ENCODE peak calls at places on chromosome 20, in four cellular contexts. E is GM23338, M is astrocyte of the cerebellum, L is adrenal gland. C is an unnamed sample.
A peak's percentile ranks its signal among the peaks of the same experiment; 100 is the strongest.

GRCh38 chr20:19964289-19965263 is 52.6 kb upstream of the NAA20 start:
- DNase-seq in M (peak; percentile 66), E (no peak), L (peak; percentile 70), C (peak; percentile 96)

GRCh38 chr20:39874049-39874893 is 814.8 kb downstream of the MAFB start:
- DNase-seq in M (peak; percentile 52), L (peak; percentile 93), E (peak; percentile 96), C (peak; percentile 74)

GRCh38 chr20:10177326-10177725 is 41.3 kb upstream of the SNAP25 start:
- DNase-seq in E (no peak), M (peak; percentile 82), L (no peak), C (no peak)

GRCh38 chr20:62123450-62124118 is 1.3 kb downstream of the LSM14B start:
- DNase-seq in L (no peak), E (peak; percentile 41), M (no peak), C (no peak)

GRCh38 chr20:5636841-5637240 is 113.4 kb upstream of the SHLD1 start:
- DNase-seq in L (no peak), M (no peak), E (no peak), C (no peak)

GRCh38 chr20:33796263-33796906 is 14.8 kb upstream of the CHMP4B start:
- DNase-seq in E (peak; percentile 31), M (no peak), L (no peak), C (no peak)

GRCh38 chr20:46696791-46697279 is 7.6 kb upstream of the TP53RK start:
- DNase-seq in E (no peak), M (no peak), L (no peak), C (no peak)

GRCh38 chr20:35698298-35699126 is 640 bp downstream of the NFS1 start:
- DNase-seq in E (peak; percentile 44), M (no peak), L (peak; percentile 27), C (no peak)

GRCh38 chr20:43925215-43925614 is 10.6 kb downstream of the TOX2 start:
- DNase-seq in E (no peak), M (no peak), L (no peak), C (no peak)

GRCh38 chr20:37757550-37757949 is 63.7 kb downstream of the CTNNBL1 start:
- DNase-seq in E (peak; percentile 16), M (no peak), L (no peak), C (no peak)

GRCh38 chr20:16759161-16759523 is 11.0 kb downstream of the OTOR start:
- DNase-seq in M (no peak), L (no peak), E (no peak), C (no peak)

GRCh38 chr20:47007826-47008655 is 113.4 kb downstream of the EYA2 start:
- DNase-seq in M (no peak), E (no peak), L (no peak), C (no peak)

GRCh38 chr20:32527447-32528055 is 57.6 kb downstream of the NOL4L start:
- DNase-seq in L (no peak), E (no peak), M (no peak), C (no peak)

GRCh38 chr20:53080969-53081871 is 109.1 kb downstream of the TSHZ2 start:
- DNase-seq in L (peak; percentile 32), E (no peak), M (no peak), C (no peak)

GRCh38 chr20:50541606-50542041 is 31.4 kb downstream of the PTPN1 start:
- DNase-seq in M (no peak), E (no peak), L (no peak), C (no peak)
- H3K4me3 ChIP-seq in M (no peak overlapping the region), E (no peak overlapping the region), L (no peak overlapping the region), C (no peak overlapping the region)

DNA sequence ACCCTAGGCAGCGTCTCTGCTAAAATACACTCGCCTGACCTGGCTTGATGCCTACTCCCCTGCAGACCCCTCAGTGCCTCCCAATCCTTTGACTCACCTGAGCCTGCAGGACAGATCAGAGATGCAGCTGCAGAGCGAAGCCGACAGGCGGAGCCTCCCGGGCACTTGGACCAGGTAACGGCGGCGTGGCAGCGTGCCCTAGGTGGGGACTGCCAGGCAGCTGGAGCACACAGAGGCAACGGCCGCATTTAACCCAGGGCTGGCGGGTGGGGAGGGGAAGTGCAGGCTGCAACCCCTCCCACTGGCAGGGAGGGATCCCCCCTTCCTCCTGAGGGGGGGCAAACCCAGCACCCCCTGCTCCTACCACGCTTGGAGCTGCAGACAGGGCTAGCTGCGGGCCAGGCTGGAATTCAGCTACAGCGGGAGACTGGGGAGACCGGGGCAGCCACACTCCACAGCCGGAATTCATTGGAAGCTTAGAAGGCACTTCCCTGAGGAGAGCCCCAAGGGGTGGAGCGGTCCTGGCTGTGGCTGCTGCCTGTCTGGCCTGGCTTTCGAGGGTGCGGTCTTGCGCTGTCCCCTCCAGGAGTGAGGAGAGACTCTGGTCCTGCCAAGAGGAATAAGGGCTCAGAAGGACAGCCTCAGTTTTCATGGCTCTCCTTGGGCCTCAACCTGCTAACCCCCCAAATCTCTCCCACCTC is at the start of gene MATN4:
- DNase-seq in L (no peak), E (peak; percentile 65), M (no peak), C (no peak)
- TF ChIP-seq CTCF in L (no peak), E (no peak), M (no peak), C (no peak)

GRCh38 chr20:58839991-58840747 is 10.5 kb downstream of the GNAS-AS1 start:
- DNase-seq in E (peak; percentile 57), L (no peak), M (no peak), C (no peak)
- H3K4me3 ChIP-seq in E (peak overlapping the region; percentile 90), L (no peak overlapping the region), M (peak overlapping the region; percentile 12), C (peak overlapping the region; percentile 8)

GRCh38 chr20:57526885-57527566 is 2.1 kb upstream of the CTCFL start:
- DNase-seq in L (no peak), M (no peak), E (no peak), C (no peak)
- TF ChIP-seq CTCF in L (no peak), M (no peak), E (no peak), C (no peak)

GRCh38 chr20:63519765-63520593 is 586 bp upstream of the PPDPF start:
- DNase-seq in E (peak; percentile 86), M (no peak), L (no peak), C (no peak)

GRCh38 chr20:63518351-63518861 is 2.2 kb upstream of the PPDPF start:
- DNase-seq in L (no peak), M (no peak), E (no peak), C (no peak)

GRCh38 chr20:63517376-63518309 is 2.9 kb upstream of the PPDPF start:
- DNase-seq in E (no peak), L (no peak), M (no peak), C (no peak)

GRCh38 chr20:63520594-63520938 is at the start of gene PPDPF:
- DNase-seq in M (peak; percentile 31), L (peak; percentile 74), E (no peak), C (no peak)

GRCh38 chr20:63518946-63519764 is 1.4 kb upstream of the PPDPF start:
- DNase-seq in E (no peak), L (no peak), M (no peak), C (no peak)
- H3K4me3 ChIP-seq in E (peak overlapping the region; percentile 86), L (no peak overlapping the region), M (peak overlapping the region; percentile 83), C (peak overlapping the region; percentile 70)

C was measured in HFF-Myc.